ENCODE peak calls at places on chromosome 19, in six cellular contexts. M is IMR-90, U is pancreas, C is lower lobe of right lung, O is right lobe of liver, B is esophagus muscularis mucosa. J is an unnamed sample.

GRCh38 chr19:3027292-3027691 is 1.8 kb downstream of the TLE2 start:
- DNase-seq in M (no peak), U (no peak), C (no peak), O (no peak), B (no peak), J (no peak)

GRCh38 chr19:17348700-17349099 is 11.3 kb downstream of the GTPBP3 start:
- DNase-seq in M (peak), U (peak), C (no peak), O (no peak), B (no peak), J (no peak)

GRCh38 chr19:6214881-6215541 is 64.8 kb downstream of the MLLT1 start:
- DNase-seq in M (no peak), U (peak), C (peak), O (peak), B (no peak), J (no peak)

GRCh38 chr19:6271721-6272410 is 7.9 kb downstream of the MLLT1 start:
- DNase-seq in M (peak), U (peak), C (peak), O (peak), B (peak), J (peak)

GRCh38 chr19:926595-927043 is 784 bp downstream of the ARID3A start:
- DNase-seq in M (no peak), U (no peak), C (peak), O (peak), B (no peak), J (no peak)

GRCh38 chr19:892243-892996 is 567 bp downstream of the MED16 start:
- DNase-seq in M (no peak), U (no peak), C (no peak), O (no peak), B (no peak), J (no peak)

GRCh38 chr19:14181906-14182305 is 24.1 kb downstream of the ADGRL1 start:
- DNase-seq in M (no peak), U (no peak), C (no peak), O (no peak), B (no peak), J (peak)

GRCh38 chr19:29609636-29610035 is 3.6 kb downstream of the POP4 start:
- DNase-seq in M (no peak), U (no peak), C (no peak), O (no peak), B (no peak), J (no peak)

GRCh38 chr19:29844891-29845575 is 33.2 kb downstream of the CCNE1 start:
- DNase-seq in M (peak), U (peak), C (peak), O (peak), B (peak), J (peak)

GRCh38 chr19:33273881-33274662 is 28.3 kb downstream of the CEBPA start:
- DNase-seq in M (peak), U (no peak), C (peak), O (peak), B (no peak), J (no peak)

GRCh38 chr19:4388171-4389063 is 11.9 kb downstream of the SH3GL1 start:
- DNase-seq in M (no peak), U (no peak), C (peak), O (peak), B (no peak), J (peak)

GRCh38 chr19:32294871-32295438 is 50.5 kb upstream of the ZNF507 start:
- DNase-seq in M (no peak), U (no peak), C (no peak), O (no peak), B (peak), J (no peak)

GRCh38 chr19:44822177-44822576 is 13.3 kb downstream of the BCAM start:
- DNase-seq in M (no peak), U (no peak), C (no peak), O (no peak), B (no peak), J (no peak)

GRCh38 chr19:46392252-46392801 is 21.0 kb downstream of the CCDC8 start:
- DNase-seq in M (peak), U (peak), C (peak), O (peak), B (no peak), J (no peak)

GRCh38 chr19:54415208-54415900 is at the start of gene TTYH1:
- DNase-seq in M (no peak), U (no peak), C (no peak), O (no peak), B (no peak), J (no peak)

GRCh38 chr19:49057636-49058234 is at the start of gene CGB7:
- DNase-seq in M (peak), U (peak), C (peak), O (peak), B (no peak), J (peak)

GRCh38 chr19:49061000-49061399 is 3.5 kb upstream of the CGB7 start:
- DNase-seq in M (no peak), U (no peak), C (no peak), O (no peak), B (no peak), J (no peak)

GRCh38 chr19:49059056-49059455 is 1.5 kb upstream of the CGB7 start:
- DNase-seq in M (no peak), U (no peak), C (no peak), O (no peak), B (no peak), J (no peak)

GRCh38 chr19:49058592-49058991 is 1.0 kb upstream of the CGB7 start:
- DNase-seq in M (peak), U (no peak), C (no peak), O (no peak), B (no peak), J (no peak)

GRCh38 chr19:49056101-49056901 is 1.2 kb downstream of the CGB7 start:
- DNase-seq in M (peak), U (peak), C (peak), O (peak), B (no peak), J (peak)
- TF ChIP-seq CTCF in M (peak), U (no peak), C (peak), O (peak), B (peak), J (peak)

DNA sequence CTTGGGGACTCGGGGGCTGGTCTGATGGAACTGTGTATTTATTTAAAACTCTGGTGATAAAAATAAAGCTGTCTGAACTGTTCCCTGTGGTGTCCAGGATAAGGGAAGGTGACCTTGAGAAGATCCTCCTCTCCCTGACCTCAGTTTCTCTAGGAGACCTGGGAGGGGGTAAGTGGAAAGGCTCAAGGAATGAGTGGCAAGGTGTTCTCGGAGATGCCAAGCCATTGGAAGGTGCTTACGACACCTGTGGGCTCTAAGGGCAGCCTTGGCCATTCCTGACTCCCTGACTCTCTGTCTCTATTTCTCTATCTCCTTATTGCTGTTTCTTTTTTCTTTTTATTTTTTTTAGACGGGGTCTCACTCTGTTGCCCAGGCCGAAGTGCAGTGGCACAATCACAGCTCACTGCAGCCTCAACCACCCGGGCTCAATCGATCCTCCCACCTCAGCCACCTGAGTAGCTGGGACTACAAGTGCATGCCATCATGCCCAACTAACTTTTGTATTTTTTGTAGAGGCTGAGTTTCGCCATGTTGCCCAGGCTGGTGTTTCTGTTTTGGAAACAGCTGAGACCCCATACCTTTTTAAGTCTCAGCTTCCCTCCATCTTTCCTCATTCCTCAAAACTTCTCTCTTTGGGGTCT is 3.3 kb downstream of the GDF15 start:
- DNase-seq in M (no peak), U (no peak), C (no peak), O (no peak), B (no peak), J (no peak)
- H3K4me3 ChIP-seq in M (no peak), U (peak), C (peak), O (no peak), B (no peak), J (no peak)

DNA sequence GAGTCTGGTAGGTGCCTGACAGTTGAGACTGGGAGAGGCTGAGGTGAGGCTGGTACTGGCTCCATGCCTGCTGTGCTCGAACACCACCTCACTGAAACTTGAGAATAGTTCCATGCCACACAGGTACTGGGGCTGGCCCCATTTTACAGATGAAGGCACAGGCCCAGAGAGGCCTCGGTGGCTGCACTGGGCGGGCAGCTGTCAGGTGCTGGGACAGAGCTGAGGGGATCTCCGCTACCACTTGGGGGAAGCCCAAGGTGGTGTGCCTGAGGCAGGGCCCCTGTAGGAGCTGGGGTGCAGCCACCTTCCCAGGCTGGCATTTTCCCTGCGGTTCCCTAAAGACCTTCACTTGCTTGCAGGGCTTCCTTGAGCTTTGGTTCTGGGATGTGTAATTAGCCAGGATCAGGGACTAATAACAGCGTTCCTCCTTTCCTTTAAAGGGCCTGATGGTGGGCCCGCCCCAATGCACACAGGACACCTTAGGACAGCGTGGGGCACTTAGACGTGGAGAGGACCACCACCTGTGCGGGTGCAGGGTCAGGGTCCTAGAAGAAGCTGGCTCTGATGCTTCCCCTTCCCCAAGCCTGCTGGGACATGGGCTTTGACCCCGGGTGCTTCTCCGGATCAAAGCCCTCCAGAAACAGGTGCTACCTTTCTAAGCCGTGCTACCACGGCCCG is 23.6 kb downstream of the CAPN12 start:
- DNase-seq in M (no peak), U (no peak), C (no peak), O (no peak), B (no peak), J (no peak)
- H3K27ac ChIP-seq in M (no peak), U (peak), C (peak), O (no peak), B (peak), J (peak)

DNA sequence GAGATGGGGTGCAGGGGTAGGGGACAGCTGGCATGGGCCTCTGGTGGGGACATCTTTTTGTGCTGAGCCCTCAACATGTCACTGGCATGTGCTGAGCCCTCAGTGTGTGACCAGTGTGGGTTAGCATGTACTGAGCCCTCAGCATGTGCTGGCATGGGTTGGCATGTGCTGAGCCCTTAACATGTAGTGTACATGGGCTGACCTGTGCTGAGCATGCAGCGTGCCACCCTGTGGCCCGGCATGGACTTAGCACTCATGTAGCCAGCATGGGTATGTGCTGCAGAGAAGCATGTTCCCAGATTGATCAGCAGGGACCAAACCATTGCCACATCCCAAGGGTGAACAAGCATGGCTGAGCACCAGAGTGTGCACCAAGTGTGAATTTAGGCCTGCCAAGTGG is 11.5 kb downstream of the HIPK4 start:
- DNase-seq in M (no peak), U (no peak), C (no peak), O (no peak), B (no peak), J (no peak)
- TF ChIP-seq CTCF in M (no peak), U (no peak), C (no peak), O (no peak), B (no peak), J (no peak)

GRCh38 chr19:11580665-11581418 is 3.4 kb upstream of the ACP5 start:
- DNase-seq in M (peak), U (no peak), C (no peak), O (no peak), B (no peak), J (no peak)
- H3K4me3 ChIP-seq in M (no peak), U (no peak), C (peak), O (no peak), B (no peak), J (no peak)

DNA sequence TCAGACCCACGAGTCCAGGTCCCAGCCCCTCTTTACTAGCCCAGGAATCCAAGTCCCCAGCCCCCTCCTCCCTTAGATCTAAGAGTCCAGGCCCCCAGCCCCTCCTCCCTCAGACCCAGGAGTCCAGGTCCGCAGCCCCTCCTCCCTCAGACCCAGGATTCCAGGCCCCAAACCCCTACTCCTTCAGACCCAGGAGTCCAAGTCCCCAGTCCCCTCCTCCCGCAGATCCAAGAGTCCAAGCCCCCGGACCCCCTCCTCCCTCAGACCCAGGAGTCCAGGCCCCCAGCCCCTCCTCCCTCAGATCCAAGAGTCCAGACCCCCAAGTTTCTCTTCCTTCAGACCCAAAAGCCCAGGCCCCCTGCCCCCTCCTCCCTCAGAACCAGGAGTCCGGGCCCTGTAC is 11.5 kb downstream of the SPACA6 start:
- DNase-seq in M (no peak), U (no peak), C (no peak), O (peak), B (no peak), J (no peak)
- H3K27ac ChIP-seq in M (peak), U (peak), C (peak), O (peak), B (peak), J (peak)

GRCh38 chr19:37719927-37720265 is 335 bp upstream of the ZNF607 start:
- DNase-seq in M (no peak), U (no peak), C (no peak), O (no peak), B (no peak), J (no peak)
- TF ChIP-seq CTCF in M (no peak), U (peak), C (no peak), O (no peak), B (no peak), J (no peak)

GRCh38 chr19:48614436-48615144 is at the start of gene FAM83E:
- DNase-seq in M (no peak), U (peak), C (peak), O (no peak), B (no peak), J (no peak)
- H3K4me3 ChIP-seq in M (no peak), U (no peak), C (peak), O (no peak), B (no peak), J (no peak)